ENCODE peak calls at places on chromosome 12, in eight cellular contexts. One of them, this sample, is unnamed. For H3K4me1, the result is how much of the 10 kb centered on the place peaks cover.

GRCh38 chr12:84502907-84503787 is 409.5 kb downstream of the SLC6A15 start:
- DNase-seq in GM23248: peak
- DNase-seq in left ventricle myocardium inferior: no peak
- DNase-seq in adipocyte: peak
- DNase-seq in A549: peak
- DNase-seq in Peyer's patch: no peak
- DNase-seq in lung: peak
- DNase-seq in psoas muscle: no peak
- DNase-seq in this sample: peak

GRCh38 chr12:66409195-66409871 is 107.0 kb downstream of the HELB start:
- DNase-seq in GM23248: peak
- DNase-seq in left ventricle myocardium inferior: no peak
- DNase-seq in adipocyte: peak
- DNase-seq in A549: no peak
- DNase-seq in Peyer's patch: no peak
- DNase-seq in lung: no peak
- DNase-seq in psoas muscle: no peak
- DNase-seq in this sample: peak

GRCh38 chr12:57850924-57851323 is 4.4 kb upstream of the CTDSP2 start:
- DNase-seq in GM23248: no peak
- DNase-seq in left ventricle myocardium inferior: no peak
- DNase-seq in adipocyte: no peak
- DNase-seq in A549: no peak
- DNase-seq in Peyer's patch: no peak
- DNase-seq in lung: no peak
- DNase-seq in psoas muscle: no peak
- DNase-seq in this sample: peak

GRCh38 chr12:56157201-56158028 is 744 bp upstream of the MYL6 start:
- DNase-seq in GM23248: peak
- DNase-seq in left ventricle myocardium inferior: peak
- DNase-seq in adipocyte: peak
- DNase-seq in A549: peak
- DNase-seq in Peyer's patch: peak
- DNase-seq in lung: peak
- DNase-seq in psoas muscle: peak
- DNase-seq in this sample: peak

GRCh38 chr12:5047094-5047493 is 3.4 kb downstream of the KCNA5 start:
- DNase-seq in GM23248: peak
- DNase-seq in left ventricle myocardium inferior: no peak
- DNase-seq in adipocyte: no peak
- DNase-seq in A549: no peak
- DNase-seq in Peyer's patch: no peak
- DNase-seq in lung: no peak
- DNase-seq in psoas muscle: no peak
- DNase-seq in this sample: no peak

GRCh38 chr12:67107235-67107634 is 161.9 kb upstream of the CAND1 start:
- DNase-seq in GM23248: no peak
- DNase-seq in left ventricle myocardium inferior: no peak
- DNase-seq in adipocyte: no peak
- DNase-seq in A549: no peak
- DNase-seq in Peyer's patch: no peak
- DNase-seq in lung: no peak
- DNase-seq in psoas muscle: no peak
- DNase-seq in this sample: no peak

GRCh38 chr12:100687686-100688085 is 106.9 kb upstream of the ANO4 start:
- DNase-seq in GM23248: no peak
- DNase-seq in left ventricle myocardium inferior: no peak
- DNase-seq in adipocyte: no peak
- DNase-seq in A549: no peak
- DNase-seq in Peyer's patch: no peak
- DNase-seq in lung: no peak
- DNase-seq in psoas muscle: no peak
- DNase-seq in this sample: no peak

GRCh38 chr12:27865421-27865820 is 85.4 kb upstream of the MANSC4 start:
- DNase-seq in GM23248: peak
- DNase-seq in left ventricle myocardium inferior: no peak
- DNase-seq in adipocyte: peak
- DNase-seq in A549: no peak
- DNase-seq in Peyer's patch: no peak
- DNase-seq in lung: no peak
- DNase-seq in psoas muscle: no peak
- DNase-seq in this sample: no peak

GRCh38 chr12:114186241-114187002 is 219.5 kb downstream of the TBX5 start:
- DNase-seq in GM23248: no peak
- DNase-seq in left ventricle myocardium inferior: no peak
- DNase-seq in adipocyte: no peak
- DNase-seq in A549: no peak
- DNase-seq in Peyer's patch: no peak
- DNase-seq in lung: no peak
- DNase-seq in psoas muscle: no peak
- DNase-seq in this sample: peak

GRCh38 chr12:132066345-132066685 is 77.8 kb downstream of the DDX51 start:
- DNase-seq in GM23248: no peak
- DNase-seq in left ventricle myocardium inferior: no peak
- DNase-seq in adipocyte: no peak
- DNase-seq in A549: no peak
- DNase-seq in Peyer's patch: peak
- DNase-seq in lung: no peak
- DNase-seq in psoas muscle: no peak
- DNase-seq in this sample: no peak

GRCh38 chr12:102005256-102005655 is 56.5 kb downstream of the WASHC3 start:
- DNase-seq in GM23248: no peak
- DNase-seq in left ventricle myocardium inferior: no peak
- DNase-seq in adipocyte: no peak
- DNase-seq in A549: no peak
- DNase-seq in Peyer's patch: no peak
- DNase-seq in lung: no peak
- DNase-seq in psoas muscle: no peak
- DNase-seq in this sample: no peak

GRCh38 chr12:121668750-121669524 is 517 bp downstream of the MORN3 start:
- DNase-seq in GM23248: peak
- DNase-seq in left ventricle myocardium inferior: no peak
- DNase-seq in adipocyte: peak
- DNase-seq in A549: peak
- DNase-seq in Peyer's patch: peak
- DNase-seq in lung: no peak
- DNase-seq in psoas muscle: peak
- DNase-seq in this sample: peak

GRCh38 chr12:7144414-7145120 is 14.4 kb downstream of the CLSTN3 start:
- DNase-seq in GM23248: peak
- DNase-seq in left ventricle myocardium inferior: no peak
- DNase-seq in adipocyte: peak
- DNase-seq in A549: peak
- DNase-seq in Peyer's patch: no peak
- DNase-seq in lung: no peak
- DNase-seq in psoas muscle: no peak
- DNase-seq in this sample: peak

GRCh38 chr12:82527165-82527780 is 159.4 kb upstream of the TMTC2 start:
- DNase-seq in GM23248: peak
- DNase-seq in left ventricle myocardium inferior: no peak
- DNase-seq in adipocyte: peak
- DNase-seq in A549: peak
- DNase-seq in Peyer's patch: no peak
- DNase-seq in lung: no peak
- DNase-seq in psoas muscle: no peak
- DNase-seq in this sample: peak

GRCh38 chr12:106722854-106723253 is 51.6 kb upstream of the RIC8B start:
- DNase-seq in GM23248: no peak
- DNase-seq in left ventricle myocardium inferior: no peak
- DNase-seq in adipocyte: no peak
- DNase-seq in A549: no peak
- DNase-seq in Peyer's patch: no peak
- DNase-seq in lung: no peak
- DNase-seq in psoas muscle: no peak
- DNase-seq in this sample: peak

GRCh38 chr12:129928643-129929042 is 24.8 kb upstream of the TMEM132D start:
- DNase-seq in GM23248: no peak
- DNase-seq in left ventricle myocardium inferior: no peak
- DNase-seq in adipocyte: no peak
- DNase-seq in A549: no peak
- DNase-seq in Peyer's patch: no peak
- DNase-seq in lung: no peak
- DNase-seq in psoas muscle: no peak
- DNase-seq in this sample: no peak

GRCh38 chr12:96289067-96289466 is 94.9 kb downstream of the ELK3 start:
- DNase-seq in GM23248: no peak
- DNase-seq in left ventricle myocardium inferior: no peak
- DNase-seq in adipocyte: no peak
- DNase-seq in A549: no peak
- DNase-seq in Peyer's patch: no peak
- DNase-seq in lung: no peak
- DNase-seq in psoas muscle: no peak
- DNase-seq in this sample: no peak

GRCh38 chr12:113725557-113725876 is 240.6 kb downstream of the RBM19 start:
- DNase-seq in GM23248: no peak
- DNase-seq in left ventricle myocardium inferior: no peak
- DNase-seq in adipocyte: no peak
- DNase-seq in A549: no peak
- DNase-seq in Peyer's patch: no peak
- DNase-seq in lung: no peak
- DNase-seq in psoas muscle: no peak
- DNase-seq in this sample: no peak

GRCh38 chr12:51393676-51394545 is 2.7 kb upstream of the GALNT6 start:
- DNase-seq in GM23248: peak
- DNase-seq in left ventricle myocardium inferior: no peak
- DNase-seq in adipocyte: peak
- DNase-seq in A549: no peak
- DNase-seq in Peyer's patch: peak
- DNase-seq in lung: no peak
- DNase-seq in psoas muscle: no peak
- DNase-seq in this sample: no peak

GRCh38 chr12:70795608-70796007 is 124.9 kb downstream of the PTPRR start:
- DNase-seq in GM23248: no peak
- DNase-seq in left ventricle myocardium inferior: no peak
- DNase-seq in adipocyte: no peak
- DNase-seq in A549: no peak
- DNase-seq in Peyer's patch: no peak
- DNase-seq in lung: no peak
- DNase-seq in psoas muscle: no peak
- DNase-seq in this sample: no peak

GRCh38 chr12:24198070-24198469 is 248.6 kb upstream of the SOX5 start:
- DNase-seq in GM23248: no peak
- DNase-seq in left ventricle myocardium inferior: no peak
- DNase-seq in adipocyte: no peak
- DNase-seq in A549: no peak
- DNase-seq in Peyer's patch: no peak
- DNase-seq in lung: no peak
- DNase-seq in psoas muscle: no peak
- DNase-seq in this sample: no peak

GRCh38 chr12:48995061-48995879 is 3.9 kb downstream of the DDN start:
- DNase-seq in GM23248: peak
- DNase-seq in left ventricle myocardium inferior: peak
- DNase-seq in adipocyte: peak
- DNase-seq in A549: peak
- DNase-seq in Peyer's patch: peak
- DNase-seq in lung: peak
- DNase-seq in psoas muscle: peak
- DNase-seq in this sample: peak

GRCh38 chr12:114342651-114343050 is 63.3 kb downstream of the TBX5 start:
- DNase-seq in GM23248: peak
- DNase-seq in left ventricle myocardium inferior: no peak
- DNase-seq in adipocyte: no peak
- DNase-seq in A549: no peak
- DNase-seq in Peyer's patch: no peak
- DNase-seq in lung: no peak
- DNase-seq in psoas muscle: no peak
- DNase-seq in this sample: no peak

GRCh38 chr12:89892426-89892825 is 183.8 kb upstream of the ATP2B1 start:
- DNase-seq in GM23248: peak
- DNase-seq in left ventricle myocardium inferior: no peak
- DNase-seq in adipocyte: no peak
- DNase-seq in A549: no peak
- DNase-seq in Peyer's patch: no peak
- DNase-seq in lung: no peak
- DNase-seq in psoas muscle: no peak
- DNase-seq in this sample: no peak

GRCh38 chr12:12126551-12126950 is 55.8 kb downstream of the BCL2L14 start:
- DNase-seq in GM23248: peak
- DNase-seq in left ventricle myocardium inferior: no peak
- DNase-seq in adipocyte: no peak
- DNase-seq in A549: no peak
- DNase-seq in Peyer's patch: no peak
- DNase-seq in lung: no peak
- DNase-seq in psoas muscle: no peak
- DNase-seq in this sample: no peak

DNA sequence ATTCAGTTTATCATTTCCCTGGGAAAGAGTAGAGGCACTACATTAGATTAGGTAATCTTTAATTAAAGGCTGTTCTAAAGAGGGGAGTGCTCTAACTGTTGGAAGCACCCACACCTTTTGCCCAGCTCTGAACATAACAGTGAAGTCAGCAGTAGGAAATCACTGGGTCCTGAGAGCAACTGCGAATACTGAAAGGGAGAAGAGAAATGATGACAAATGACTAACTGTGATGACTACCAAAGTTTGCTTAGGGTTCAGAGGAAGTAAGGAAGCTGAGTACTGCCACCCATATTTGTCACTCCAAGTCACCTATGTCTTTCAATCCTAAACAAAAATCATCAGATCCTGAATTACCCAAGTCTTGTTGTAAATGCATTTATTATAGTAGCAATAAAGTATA is 140.6 kb downstream of the EPS8 start:
- DNase-seq in GM23248: peak
- DNase-seq in left ventricle myocardium inferior: no peak
- DNase-seq in adipocyte: no peak
- DNase-seq in A549: no peak
- DNase-seq in Peyer's patch: no peak
- DNase-seq in lung: no peak
- DNase-seq in psoas muscle: no peak
- DNase-seq in this sample: no peak
- H3K4me1 ChIP-seq in GM23248: under half
- H3K4me1 ChIP-seq in left ventricle myocardium inferior: under half
- H3K4me1 ChIP-seq in adipocyte: under half
- H3K4me1 ChIP-seq in A549: under half
- H3K4me1 ChIP-seq in Peyer's patch: under half
- H3K4me1 ChIP-seq in lung: under half
- H3K4me1 ChIP-seq in psoas muscle: under half
- H3K4me1 ChIP-seq in this sample: under half

GRCh38 chr12:124829008-124829707 is 34.5 kb downstream of the SCARB1 start:
- DNase-seq in GM23248: peak
- DNase-seq in left ventricle myocardium inferior: no peak
- DNase-seq in adipocyte: peak
- DNase-seq in A549: peak
- DNase-seq in Peyer's patch: no peak
- DNase-seq in lung: no peak
- DNase-seq in psoas muscle: no peak
- DNase-seq in this sample: no peak
- H3K4me1 ChIP-seq in GM23248: under half
- H3K4me1 ChIP-seq in left ventricle myocardium inferior: under half
- H3K4me1 ChIP-seq in adipocyte: under half
- H3K4me1 ChIP-seq in A549: half or more
- H3K4me1 ChIP-seq in Peyer's patch: under half
- H3K4me1 ChIP-seq in lung: under half
- H3K4me1 ChIP-seq in psoas muscle: under half
- H3K4me1 ChIP-seq in this sample: under half

GRCh38 chr12:111434680-111435338 is 29.1 kb downstream of the SH2B3 start:
- DNase-seq in GM23248: peak
- DNase-seq in left ventricle myocardium inferior: peak
- DNase-seq in adipocyte: peak
- DNase-seq in A549: no peak
- DNase-seq in Peyer's patch: peak
- DNase-seq in lung: no peak
- DNase-seq in psoas muscle: peak
- DNase-seq in this sample: peak
- H3K4me1 ChIP-seq in GM23248: half or more
- H3K4me1 ChIP-seq in left ventricle myocardium inferior: half or more
- H3K4me1 ChIP-seq in adipocyte: half or more
- H3K4me1 ChIP-seq in A549: under half
- H3K4me1 ChIP-seq in Peyer's patch: half or more
- H3K4me1 ChIP-seq in lung: half or more
- H3K4me1 ChIP-seq in psoas muscle: half or more
- H3K4me1 ChIP-seq in this sample: half or more

GRCh38 chr12:124428792-124429281 is 133.9 kb downstream of the RFLNA start:
- DNase-seq in GM23248: peak
- DNase-seq in left ventricle myocardium inferior: no peak
- DNase-seq in adipocyte: no peak
- DNase-seq in A549: no peak
- DNase-seq in Peyer's patch: no peak
- DNase-seq in lung: no peak
- DNase-seq in psoas muscle: no peak
- DNase-seq in this sample: no peak
- H3K4me1 ChIP-seq in GM23248: under half
- H3K4me1 ChIP-seq in left ventricle myocardium inferior: half or more
- H3K4me1 ChIP-seq in adipocyte: under half
- H3K4me1 ChIP-seq in A549: under half
- H3K4me1 ChIP-seq in Peyer's patch: under half
- H3K4me1 ChIP-seq in lung: under half
- H3K4me1 ChIP-seq in psoas muscle: under half
- H3K4me1 ChIP-seq in this sample: under half

This sample was measured in GM23338.